ENCODE peak calls at places on chromosomes 1 and 21, in six cellular contexts. J is COR-L47, R is heart left ventricle, U is NCI-H82, A is adipocyte, Z is NCI-H2029 treated with DMSO at 0.1 percent for 48 hours. P is an unnamed sample.
A peak's percentile ranks its signal among the peaks of the same experiment; 100 is the strongest.

GRCh38 chr21:43976661-43977060 is 35.4 kb upstream of the TRAPPC10 start:
- DNase-seq in J (no peak), R (no peak), U (peak; percentile 52), A (no peak), Z (no peak), P (no peak)

GRCh38 chr1:42681771-42682483 is at the start of gene YBX1:
- DNase-seq in J (peak; percentile 98), R (peak; percentile 97), U (peak; percentile 100), A (peak; percentile 99), Z (peak; percentile 100), P (peak; percentile 97)

GRCh38 chr1:201418461-201418860 is 3.1 kb downstream of the TNNI1 start:
- DNase-seq in J (no peak), R (no peak), U (no peak), A (no peak), Z (no peak), P (no peak)

GRCh38 chr1:222523852-222524251 is 24.1 kb downstream of the HHIPL2 start:
- DNase-seq in J (no peak), R (no peak), U (no peak), A (peak; percentile 60), Z (no peak), P (no peak)

GRCh38 chr1:167629681-167630567 is at the start of gene RCSD1:
- DNase-seq in J (no peak), R (peak; percentile 79), U (no peak), A (peak; percentile 55), Z (no peak), P (no peak)

GRCh38 chr1:150922519-150922975 is 3.6 kb upstream of the SETDB1 start:
- DNase-seq in J (peak; percentile 73), R (peak; percentile 44), U (peak; percentile 93), A (peak; percentile 93), Z (peak; percentile 64), P (peak; percentile 100)

GRCh38 chr1:92929461-92929860 is 31.8 kb downstream of the DIPK1A start:
- DNase-seq in J (no peak), R (no peak), U (no peak), A (no peak), Z (no peak), P (no peak)

GRCh38 chr1:185861630-185862029 is 127.4 kb downstream of the HMCN1 start:
- DNase-seq in J (peak; percentile 39), R (no peak), U (no peak), A (no peak), Z (peak; percentile 43), P (no peak)

GRCh38 chr21:42734323-42734971 is 81.0 kb downstream of the PDE9A start:
- DNase-seq in J (no peak), R (no peak), U (no peak), A (no peak), Z (no peak), P (no peak)

GRCh38 chr1:186753241-186753640 is 73.0 kb upstream of the PTGS2 start:
- DNase-seq in J (no peak), R (no peak), U (no peak), A (no peak), Z (no peak), P (no peak)

GRCh38 chr1:87794788-87795614 is 466.3 kb downstream of the LMO4 start:
- DNase-seq in J (no peak), R (no peak), U (no peak), A (peak; percentile 15), Z (no peak), P (no peak)

GRCh38 chr1:110857964-110858948 is 14.7 kb upstream of the CD53 start:
- DNase-seq in J (no peak), R (no peak), U (no peak), A (no peak), Z (no peak), P (no peak)

GRCh38 chr1:208107817-208108608 is 136.2 kb downstream of the PLXNA2 start:
- DNase-seq in J (no peak), R (no peak), U (no peak), A (peak; percentile 58), Z (no peak), P (no peak)

GRCh38 chr1:111923766-111924165 is 65.7 kb downstream of the KCND3 start:
- DNase-seq in J (no peak), R (no peak), U (no peak), A (no peak), Z (no peak), P (no peak)

P was measured in DMS 273 treated with DMSO at 0.1 percent for 48 hours.